ENCODE peak calls at places on chromosomes 5 and 9, in five cellular contexts. Y, W, C, A and E are unnamed samples.

GRCh38 chr9:90053027-90053426 is 448.2 kb downstream of the GADD45G start:
- DNase-seq in W (no peak), Y (peak), A (no peak), C (peak), E (peak)

GRCh38 chr9:121852646-121853616 is 201.5 kb downstream of the DAB2IP start:
- DNase-seq in A (no peak), W (no peak), C (no peak), Y (no peak), E (no peak)

GRCh38 chr5:38780316-38780715 is 65.5 kb upstream of the OSMR start:
- DNase-seq in Y (no peak), W (no peak), A (peak), C (no peak), E (no peak)

GRCh38 chr5:150142800-150143724 is 12.6 kb downstream of the PDGFRB start:
- DNase-seq in W (no peak), A (peak), C (no peak), Y (no peak), E (peak)

GRCh38 chr9:114143214-114143613 is 12.1 kb upstream of the COL27A1 start:
- DNase-seq in C (no peak), Y (no peak), A (no peak), W (no peak), E (no peak)

GRCh38 chr5:113510836-113511451 is 2.5 kb upstream of the YTHDC2 start:
- DNase-seq in C (no peak), A (peak), Y (no peak), W (no peak), E (peak)

GRCh38 chr9:2623866-2624682 is 2.5 kb downstream of the VLDLR start:
- DNase-seq in W (no peak), A (no peak), Y (no peak), C (no peak), E (peak)

GRCh38 chr9:110033869-110034268 is 174.1 kb downstream of the C9orf152 start:
- DNase-seq in C (no peak), Y (no peak), W (no peak), A (no peak), E (no peak)

GRCh38 chr9:112795946-112796345 is 45.4 kb downstream of the SNX30 start:
- DNase-seq in C (no peak), W (no peak), Y (no peak), A (no peak), E (no peak)

GRCh38 chr9:95025213-95026170 is 292.0 kb downstream of the FANCC start:
- DNase-seq in Y (no peak), C (no peak), A (peak), W (no peak), E (no peak)

GRCh38 chr5:83375049-83375710 is 96.4 kb upstream of the VCAN start:
- DNase-seq in Y (no peak), A (no peak), C (no peak), W (no peak), E (no peak)

GRCh38 chr9:137077758-137078693 is 709 bp downstream of the UAP1L1 start:
- DNase-seq in Y (no peak), W (no peak), C (no peak), A (peak), E (no peak)

GRCh38 chr9:5626727-5627634 is 1.9 kb upstream of the RIC1 start:
- DNase-seq in W (no peak), C (no peak), Y (no peak), A (peak), E (no peak)

GRCh38 chr5:177540438-177540837 is 13.9 kb downstream of the FAM193B start:
- DNase-seq in W (no peak), C (no peak), A (no peak), Y (no peak), E (no peak)

GRCh38 chr5:337565-338130 is 16.1 kb downstream of the AHRR start:
- DNase-seq in Y (no peak), A (peak), C (peak), W (no peak), E (peak)

GRCh38 chr9:115653231-115653630 is 500.4 kb upstream of the PAPPA start:
- DNase-seq in W (no peak), A (peak), Y (no peak), C (no peak), E (no peak)

GRCh38 chr5:79077680-79078365 is 8.3 kb downstream of the BHMT2 start:
- DNase-seq in C (no peak), Y (no peak), W (no peak), A (peak), E (no peak)

GRCh38 chr5:79070002-79070567 is 518 bp downstream of the BHMT2 start:
- DNase-seq in Y (no peak), C (peak), W (no peak), A (no peak), E (no peak)

GRCh38 chr5:79075646-79076426 is 6.3 kb downstream of the BHMT2 start:
- DNase-seq in Y (no peak), W (no peak), C (no peak), A (no peak), E (no peak)

GRCh38 chr5:79076819-79077218 is 7.3 kb downstream of the BHMT2 start:
- DNase-seq in Y (no peak), W (no peak), A (no peak), C (no peak), E (no peak)

GRCh38 chr5:79074641-79075040 is 5.1 kb downstream of the BHMT2 start:
- DNase-seq in A (peak), C (no peak), Y (no peak), W (no peak), E (peak)
- H2BK12ac ChIP-seq in A (no peak), C (no peak), Y (no peak), W (no peak), E (no peak)

GRCh38 chr5:173670130-173670591 is 53.7 kb upstream of the BOD1 start:
- DNase-seq in W (no peak), A (peak), C (peak), Y (no peak), E (no peak)

GRCh38 chr5:173670791-173671120 is 54.3 kb upstream of the BOD1 start:
- DNase-seq in C (peak), A (no peak), W (no peak), Y (no peak), E (no peak)

GRCh38 chr5:173672891-173673290 is 56.4 kb upstream of the BOD1 start:
- DNase-seq in C (peak), Y (no peak), A (no peak), W (no peak), E (no peak)

GRCh38 chr5:173669483-173669882 is 53.0 kb upstream of the BOD1 start:
- DNase-seq in Y (no peak), C (no peak), A (no peak), W (no peak), E (no peak)

GRCh38 chr5:173671121-173671949 is 54.9 kb upstream of the BOD1 start:
- DNase-seq in Y (no peak), C (peak), A (no peak), W (no peak), E (no peak)
- H2AFZ ChIP-seq in Y (no peak), C (no peak), A (no peak), W (no peak), E (no peak)

GRCh38 chr5:102617857-102618187 is 119.0 kb upstream of the SLCO6A1 start:
- DNase-seq in A (peak), Y (no peak), W (no peak), C (no peak), E (no peak)

GRCh38 chr5:102625940-102626339 is 127.1 kb upstream of the SLCO6A1 start:
- DNase-seq in Y (no peak), C (no peak), W (no peak), A (no peak), E (no peak)

GRCh38 chr5:102623295-102623694 is 124.5 kb upstream of the SLCO6A1 start:
- DNase-seq in W (no peak), Y (no peak), A (no peak), C (no peak), E (no peak)

GRCh38 chr5:102625446-102625845 is 126.6 kb upstream of the SLCO6A1 start:
- DNase-seq in C (no peak), Y (no peak), A (no peak), W (no peak), E (no peak)

DNA sequence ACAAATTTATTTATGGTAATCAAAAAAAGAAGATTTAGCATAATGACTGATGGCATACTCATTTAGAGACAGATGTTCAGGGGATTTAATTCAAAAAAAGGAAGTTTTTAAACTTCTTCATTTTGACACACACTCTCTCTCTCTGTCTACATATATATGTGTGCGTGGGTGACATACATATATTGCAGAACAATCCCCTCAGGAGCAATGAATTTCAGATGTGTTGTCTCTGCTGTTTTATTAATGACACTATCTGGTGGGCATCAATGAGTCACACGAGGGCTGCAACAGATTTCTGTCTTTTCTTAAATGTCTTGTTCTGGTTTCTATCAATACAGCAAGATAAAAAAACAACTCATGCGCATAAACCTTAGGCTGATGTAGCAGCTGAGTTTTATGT is 123.4 kb upstream of the SLCO6A1 start:
- DNase-seq in A (peak), W (no peak), C (no peak), Y (no peak), E (no peak)
- H2BK12ac ChIP-seq in A (no peak), W (no peak), C (no peak), Y (no peak), E (no peak)

GRCh38 chr5:32538031-32538547 is 47.3 kb upstream of the SUB1 start:
- DNase-seq in Y (no peak), W (no peak), A (no peak), C (no peak), E (no peak)
- H2AFZ ChIP-seq in Y (no peak), W (no peak), A (no peak), C (no peak), E (no peak)

GRCh38 chr9:131035548-131035947 is 26.6 kb downstream of the LAMC3 start:
- DNase-seq in A (no peak), W (no peak), C (no peak), Y (no peak), E (no peak)
- H2BK12ac ChIP-seq in A (no peak), W (no peak), C (no peak), Y (no peak), E (no peak)